ENCODE peak calls at places on chromosomes 12 and 14, in ten cellular contexts. One of them, this sample, is unnamed.

GRCh38 chr14:73428354-73428824 is 30.0 kb downstream of the NUMB start:
- DNase-seq in posterior vena cava: no peak
- DNase-seq in left kidney: peak
- DNase-seq in activated CD8-positive, alpha-beta memory T cell treated with anti-CD3 and anti-CD28 coated beads for 24 hours: no peak
- DNase-seq in WTC11: no peak
- DNase-seq in HTR-8/SVneo: no peak
- DNase-seq in H7: no peak
- DNase-seq in iPS-NIHi11: no peak
- DNase-seq in NCI-H526: no peak
- DNase-seq in sciatic nerve: no peak
- DNase-seq in this sample: no peak

GRCh38 chr12:52211716-52212585 is 20.1 kb upstream of the KRT80 start:
- DNase-seq in posterior vena cava: peak
- DNase-seq in left kidney: no peak
- DNase-seq in activated CD8-positive, alpha-beta memory T cell treated with anti-CD3 and anti-CD28 coated beads for 24 hours: no peak
- DNase-seq in WTC11: peak
- DNase-seq in HTR-8/SVneo: no peak
- DNase-seq in H7: no peak
- DNase-seq in iPS-NIHi11: no peak
- DNase-seq in NCI-H526: no peak
- DNase-seq in sciatic nerve: no peak
- DNase-seq in this sample: no peak

GRCh38 chr12:104695453-104696148 is 238.9 kb downstream of the CHST11 start:
- DNase-seq in posterior vena cava: peak
- DNase-seq in left kidney: no peak
- DNase-seq in activated CD8-positive, alpha-beta memory T cell treated with anti-CD3 and anti-CD28 coated beads for 24 hours: peak
- DNase-seq in WTC11: no peak
- DNase-seq in HTR-8/SVneo: no peak
- DNase-seq in H7: no peak
- DNase-seq in iPS-NIHi11: no peak
- DNase-seq in NCI-H526: no peak
- DNase-seq in sciatic nerve: no peak
- DNase-seq in this sample: no peak

GRCh38 chr12:124833693-124834122 is 30.0 kb downstream of the SCARB1 start:
- DNase-seq in posterior vena cava: peak
- DNase-seq in left kidney: peak
- DNase-seq in activated CD8-positive, alpha-beta memory T cell treated with anti-CD3 and anti-CD28 coated beads for 24 hours: no peak
- DNase-seq in WTC11: peak
- DNase-seq in HTR-8/SVneo: no peak
- DNase-seq in H7: peak
- DNase-seq in iPS-NIHi11: peak
- DNase-seq in NCI-H526: no peak
- DNase-seq in sciatic nerve: no peak
- DNase-seq in this sample: no peak

GRCh38 chr14:69132513-69133181 is 20.3 kb downstream of the DCAF5 start:
- DNase-seq in posterior vena cava: no peak
- DNase-seq in left kidney: no peak
- DNase-seq in activated CD8-positive, alpha-beta memory T cell treated with anti-CD3 and anti-CD28 coated beads for 24 hours: no peak
- DNase-seq in WTC11: no peak
- DNase-seq in HTR-8/SVneo: no peak
- DNase-seq in H7: no peak
- DNase-seq in iPS-NIHi11: no peak
- DNase-seq in NCI-H526: no peak
- DNase-seq in sciatic nerve: no peak
- DNase-seq in this sample: no peak

GRCh38 chr12:31011746-31012567 is 61.7 kb upstream of the DDX11 start:
- DNase-seq in posterior vena cava: peak
- DNase-seq in left kidney: no peak
- DNase-seq in activated CD8-positive, alpha-beta memory T cell treated with anti-CD3 and anti-CD28 coated beads for 24 hours: no peak
- DNase-seq in WTC11: peak
- DNase-seq in HTR-8/SVneo: no peak
- DNase-seq in H7: no peak
- DNase-seq in iPS-NIHi11: no peak
- DNase-seq in NCI-H526: no peak
- DNase-seq in sciatic nerve: no peak
- DNase-seq in this sample: no peak

GRCh38 chr12:76820888-76821482 is 57.1 kb downstream of the ZDHHC17 start:
- DNase-seq in posterior vena cava: no peak
- DNase-seq in left kidney: peak
- DNase-seq in activated CD8-positive, alpha-beta memory T cell treated with anti-CD3 and anti-CD28 coated beads for 24 hours: no peak
- DNase-seq in WTC11: peak
- DNase-seq in HTR-8/SVneo: peak
- DNase-seq in H7: peak
- DNase-seq in iPS-NIHi11: peak
- DNase-seq in NCI-H526: peak
- DNase-seq in sciatic nerve: no peak
- DNase-seq in this sample: no peak

GRCh38 chr14:25431211-25432076 is 381.5 kb upstream of the STXBP6 start:
- DNase-seq in posterior vena cava: no peak
- DNase-seq in left kidney: peak
- DNase-seq in activated CD8-positive, alpha-beta memory T cell treated with anti-CD3 and anti-CD28 coated beads for 24 hours: no peak
- DNase-seq in WTC11: peak
- DNase-seq in HTR-8/SVneo: no peak
- DNase-seq in H7: peak
- DNase-seq in iPS-NIHi11: peak
- DNase-seq in NCI-H526: peak
- DNase-seq in sciatic nerve: no peak
- DNase-seq in this sample: no peak

GRCh38 chr14:104364830-104365229 is 214.7 kb upstream of the C14orf180 start:
- DNase-seq in posterior vena cava: peak
- DNase-seq in left kidney: no peak
- DNase-seq in activated CD8-positive, alpha-beta memory T cell treated with anti-CD3 and anti-CD28 coated beads for 24 hours: no peak
- DNase-seq in WTC11: no peak
- DNase-seq in HTR-8/SVneo: no peak
- DNase-seq in H7: no peak
- DNase-seq in iPS-NIHi11: no peak
- DNase-seq in NCI-H526: no peak
- DNase-seq in sciatic nerve: no peak
- DNase-seq in this sample: no peak

GRCh38 chr12:53726946-53727309 is 324 bp downstream of the CALCOCO1 start:
- DNase-seq in posterior vena cava: peak
- DNase-seq in left kidney: peak
- DNase-seq in activated CD8-positive, alpha-beta memory T cell treated with anti-CD3 and anti-CD28 coated beads for 24 hours: no peak
- DNase-seq in WTC11: no peak
- DNase-seq in HTR-8/SVneo: no peak
- DNase-seq in H7: peak
- DNase-seq in iPS-NIHi11: no peak
- DNase-seq in NCI-H526: peak
- DNase-seq in sciatic nerve: peak
- DNase-seq in this sample: no peak

GRCh38 chr12:12439636-12440035 is 82.8 kb downstream of the BORCS5 start:
- DNase-seq in posterior vena cava: no peak
- DNase-seq in left kidney: no peak
- DNase-seq in activated CD8-positive, alpha-beta memory T cell treated with anti-CD3 and anti-CD28 coated beads for 24 hours: peak
- DNase-seq in WTC11: no peak
- DNase-seq in HTR-8/SVneo: peak
- DNase-seq in H7: no peak
- DNase-seq in iPS-NIHi11: no peak
- DNase-seq in NCI-H526: no peak
- DNase-seq in sciatic nerve: no peak
- DNase-seq in this sample: no peak

GRCh38 chr12:52006726-52007157 is at the start of gene TAMALIN:
- DNase-seq in posterior vena cava: peak
- DNase-seq in left kidney: peak
- DNase-seq in activated CD8-positive, alpha-beta memory T cell treated with anti-CD3 and anti-CD28 coated beads for 24 hours: peak
- DNase-seq in WTC11: peak
- DNase-seq in HTR-8/SVneo: peak
- DNase-seq in H7: peak
- DNase-seq in iPS-NIHi11: peak
- DNase-seq in NCI-H526: peak
- DNase-seq in sciatic nerve: peak
- DNase-seq in this sample: no peak

GRCh38 chr14:98835051-98835824 is 436.8 kb downstream of the BCL11B start:
- DNase-seq in posterior vena cava: no peak
- DNase-seq in left kidney: no peak
- DNase-seq in activated CD8-positive, alpha-beta memory T cell treated with anti-CD3 and anti-CD28 coated beads for 24 hours: no peak
- DNase-seq in WTC11: no peak
- DNase-seq in HTR-8/SVneo: no peak
- DNase-seq in H7: no peak
- DNase-seq in iPS-NIHi11: no peak
- DNase-seq in NCI-H526: no peak
- DNase-seq in sciatic nerve: no peak
- DNase-seq in this sample: peak

GRCh38 chr14:103315368-103315911 is 18.6 kb upstream of the EIF5 start:
- DNase-seq in posterior vena cava: peak
- DNase-seq in left kidney: peak
- DNase-seq in activated CD8-positive, alpha-beta memory T cell treated with anti-CD3 and anti-CD28 coated beads for 24 hours: no peak
- DNase-seq in WTC11: no peak
- DNase-seq in HTR-8/SVneo: no peak
- DNase-seq in H7: peak
- DNase-seq in iPS-NIHi11: no peak
- DNase-seq in NCI-H526: no peak
- DNase-seq in sciatic nerve: no peak
- DNase-seq in this sample: no peak